ENCODE peak calls at places on chromosomes 3 and 15, in nine cellular contexts. A is A549, P is HCT116, Z is endothelial cell of umbilical vein, V is K562, U is H1, B is WTC11, I is NB4, E is SK-N-SH. Q is an unnamed sample.

GRCh38 chr3:150497956-150498355 is 48.3 kb downstream of the SERP1 start:
- DNase-seq in A (peak), I (peak), V (peak), Z (peak), P (no peak), E (no peak), B (no peak), U (no peak), Q (no peak)

GRCh38 chr3:69086133-69086722 is 1.5 kb downstream of the ARL6IP5 start:
- DNase-seq in V (peak), I (peak), P (peak), B (no peak), Z (peak), U (no peak), E (peak), A (peak), Q (peak)

GRCh38 chr3:56921573-56922571 is 120.1 kb upstream of the ARHGEF3 start:
- DNase-seq in E (no peak), U (no peak), V (no peak), Z (peak), P (no peak), A (no peak), I (no peak), B (no peak), Q (no peak)

GRCh38 chr3:86269364-86270155 is 721.4 kb downstream of the VGLL3 start:
- DNase-seq in U (no peak), V (no peak), B (no peak), E (no peak), I (no peak), A (no peak), P (no peak), Z (no peak), Q (peak)

GRCh38 chr15:91956026-91956723 is 102.7 kb downstream of the SLCO3A1 start:
- DNase-seq in U (no peak), Z (no peak), V (no peak), E (peak), A (no peak), I (no peak), P (no peak), B (no peak), Q (no peak)

GRCh38 chr3:30502051-30502741 is 104.2 kb upstream of the TGFBR2 start:
- DNase-seq in A (no peak), Z (no peak), B (no peak), P (no peak), E (no peak), V (no peak), I (no peak), U (no peak), Q (no peak)

GRCh38 chr3:124800511-124801374 is 70.5 kb downstream of the UMPS start:
- DNase-seq in E (peak), V (peak), I (no peak), U (no peak), B (no peak), A (no peak), Z (peak), P (no peak), Q (no peak)

GRCh38 chr3:43095370-43095769 is 10.5 kb downstream of the POMGNT2 start:
- DNase-seq in A (no peak), I (no peak), U (no peak), P (no peak), B (no peak), Z (no peak), E (no peak), V (no peak), Q (no peak)

GRCh38 chr15:95653361-95653805 is 677.1 kb upstream of the NR2F2 start:
- DNase-seq in E (no peak), Z (no peak), B (no peak), U (no peak), V (no peak), A (no peak), P (no peak), I (no peak), Q (no peak)

GRCh38 chr3:58564456-58565160 is 12.6 kb downstream of the FAM107A start:
- DNase-seq in I (no peak), U (no peak), V (no peak), E (no peak), B (no peak), P (no peak), Z (peak), A (no peak), Q (peak)

GRCh38 chr15:37536967-37537624 is 397.3 kb upstream of the TMCO5A start:
- DNase-seq in I (no peak), Z (no peak), U (no peak), A (no peak), V (no peak), E (no peak), P (no peak), B (no peak), Q (no peak)

GRCh38 chr3:12681586-12682371 is 17.9 kb upstream of the RAF1 start:
- DNase-seq in V (no peak), U (no peak), B (no peak), Z (no peak), A (no peak), P (no peak), I (peak), E (no peak), Q (no peak)

GRCh38 chr15:29819979-29820801 is 2.1 kb downstream of the TJP1 start:
- DNase-seq in A (no peak), U (no peak), V (no peak), Z (peak), B (no peak), P (no peak), I (no peak), E (no peak), Q (no peak)

GRCh38 chr15:47516576-47517371 is 200.5 kb upstream of the SEMA6D start:
- DNase-seq in P (no peak), B (no peak), U (no peak), V (no peak), A (no peak), E (no peak), I (no peak), Z (no peak), Q (no peak)

GRCh38 chr3:45666729-45667440 is 22.3 kb upstream of the SACM1L start:
- DNase-seq in A (no peak), U (no peak), I (no peak), B (no peak), E (peak), P (no peak), V (no peak), Z (peak), Q (no peak)

GRCh38 chr3:78988324-78988723 is 779.5 kb downstream of the ROBO1 start:
- DNase-seq in I (peak), B (no peak), E (peak), A (peak), V (no peak), P (no peak), Z (peak), U (no peak), Q (peak)

GRCh38 chr3:189954733-189955665 is 165.7 kb downstream of the P3H2 start:
- DNase-seq in P (no peak), Z (no peak), B (no peak), U (no peak), A (no peak), E (no peak), V (no peak), I (no peak), Q (no peak)

GRCh38 chr15:90439946-90440345 is 51.9 kb downstream of the IQGAP1 start:
- DNase-seq in V (no peak), I (no peak), Z (peak), A (no peak), U (no peak), P (no peak), B (no peak), E (no peak), Q (no peak)

GRCh38 chr15:69893863-69894262 is 203.9 kb downstream of the TLE3 start:
- DNase-seq in E (peak), U (no peak), A (no peak), I (peak), B (peak), V (no peak), Z (no peak), P (no peak), Q (no peak)

GRCh38 chr3:156509209-156510174 is 45.4 kb downstream of the SSR3 start:
- DNase-seq in A (peak), B (no peak), V (peak), U (no peak), E (peak), P (peak), Z (peak), I (peak), Q (peak)

GRCh38 chr3:176262071-176262470 is 935.2 kb downstream of the TBL1XR1 start:
- DNase-seq in B (no peak), A (no peak), Z (no peak), P (no peak), V (no peak), I (no peak), E (no peak), U (no peak), Q (no peak)

GRCh38 chr3:142947352-142947751 is 16.1 kb downstream of the PAQR9 start:
- DNase-seq in I (no peak), U (no peak), A (no peak), V (no peak), B (peak), Z (no peak), P (no peak), E (peak), Q (no peak)

GRCh38 chr3:108500728-108501127 is 9.7 kb downstream of the MYH15 start:
- DNase-seq in Z (no peak), V (no peak), U (no peak), I (no peak), B (no peak), E (no peak), P (no peak), A (no peak), Q (no peak)

GRCh38 chr3:126127452-126127851 is 43.5 kb upstream of the SLC41A3 start:
- DNase-seq in U (no peak), I (no peak), B (peak), V (no peak), P (no peak), A (no peak), Z (no peak), E (no peak), Q (no peak)

GRCh38 chr3:111884411-111885018 is 25.4 kb downstream of the PHLDB2 start:
- DNase-seq in Z (no peak), V (no peak), U (no peak), P (no peak), I (no peak), E (no peak), B (peak), A (no peak), Q (no peak)

GRCh38 chr3:188104050-188104449 is 49.9 kb upstream of the LPP start:
- DNase-seq in Z (no peak), E (no peak), U (no peak), B (no peak), I (no peak), P (no peak), V (no peak), A (no peak), Q (no peak)

GRCh38 chr3:100009285-100010086 is 104.8 kb downstream of the FILIP1L start:
- DNase-seq in I (no peak), U (no peak), E (no peak), V (no peak), A (no peak), P (no peak), Z (peak), B (no peak), Q (no peak)

GRCh38 chr15:77569647-77570186 is 63.0 kb downstream of the LINGO1 start:
- DNase-seq in U (no peak), I (peak), E (peak), A (no peak), P (no peak), Z (no peak), B (no peak), V (peak), Q (peak)

GRCh38 chr3:12780776-12781175 is 15.7 kb upstream of the CAND2 start:
- DNase-seq in B (no peak), E (no peak), P (no peak), V (no peak), Z (no peak), U (no peak), I (no peak), A (no peak), Q (no peak)

GRCh38 chr3:123448503-123449091 is at the start of gene ADCY5:
- DNase-seq in B (peak), V (no peak), A (no peak), U (no peak), E (peak), Z (peak), P (no peak), I (no peak), Q (no peak)

GRCh38 chr3:117719316-117719926 is 1009.8 kb downstream of the TUSC7 start:
- DNase-seq in V (peak), P (peak), I (peak), B (no peak), A (peak), E (peak), U (no peak), Z (peak), Q (peak)

GRCh38 chr15:101183226-101183925 is 68.5 kb downstream of the CHSY1 start:
- DNase-seq in U (no peak), E (no peak), P (no peak), Z (peak), B (no peak), V (no peak), I (no peak), A (no peak), Q (no peak)

GRCh38 chr3:45464336-45464809 is 76.0 kb downstream of the LARS2 start:
- DNase-seq in E (no peak), I (peak), B (peak), P (no peak), Z (peak), U (no peak), A (no peak), V (peak), Q (no peak)

GRCh38 chr15:68608206-68608843 is 29.5 kb downstream of the CORO2B start:
- DNase-seq in B (no peak), P (no peak), V (no peak), E (no peak), U (no peak), A (no peak), I (no peak), Z (peak), Q (no peak)

GRCh38 chr3:44913868-44914468 is 39.6 kb downstream of the TGM4 start:
- DNase-seq in B (peak), A (peak), P (peak), I (peak), E (peak), U (peak), Z (peak), V (peak), Q (peak)

GRCh38 chr15:31465083-31465955 is 138.7 kb downstream of the KLF13 start:
- DNase-seq in I (no peak), P (no peak), Z (no peak), V (no peak), A (no peak), U (no peak), E (no peak), B (no peak), Q (no peak)

GRCh38 chr15:73682597-73683090 is 1.5 kb upstream of the CD276 start:
- DNase-seq in P (no peak), E (no peak), V (no peak), A (no peak), U (no peak), I (no peak), B (no peak), Z (no peak), Q (no peak)

GRCh38 chr15:73683257-73683623 is 943 bp upstream of the CD276 start:
- DNase-seq in V (no peak), E (no peak), B (no peak), P (no peak), A (no peak), Z (no peak), I (no peak), U (no peak), Q (no peak)

GRCh38 chr15:73681856-73682596 is 2.2 kb upstream of the CD276 start:
- DNase-seq in Z (no peak), V (no peak), U (no peak), E (no peak), P (no peak), I (peak), A (no peak), B (no peak), Q (no peak)

GRCh38 chr15:73685561-73685960 is 1.4 kb downstream of the CD276 start:
- DNase-seq in U (no peak), V (no peak), A (no peak), E (no peak), B (no peak), Z (peak), P (no peak), I (no peak), Q (no peak)

DNA sequence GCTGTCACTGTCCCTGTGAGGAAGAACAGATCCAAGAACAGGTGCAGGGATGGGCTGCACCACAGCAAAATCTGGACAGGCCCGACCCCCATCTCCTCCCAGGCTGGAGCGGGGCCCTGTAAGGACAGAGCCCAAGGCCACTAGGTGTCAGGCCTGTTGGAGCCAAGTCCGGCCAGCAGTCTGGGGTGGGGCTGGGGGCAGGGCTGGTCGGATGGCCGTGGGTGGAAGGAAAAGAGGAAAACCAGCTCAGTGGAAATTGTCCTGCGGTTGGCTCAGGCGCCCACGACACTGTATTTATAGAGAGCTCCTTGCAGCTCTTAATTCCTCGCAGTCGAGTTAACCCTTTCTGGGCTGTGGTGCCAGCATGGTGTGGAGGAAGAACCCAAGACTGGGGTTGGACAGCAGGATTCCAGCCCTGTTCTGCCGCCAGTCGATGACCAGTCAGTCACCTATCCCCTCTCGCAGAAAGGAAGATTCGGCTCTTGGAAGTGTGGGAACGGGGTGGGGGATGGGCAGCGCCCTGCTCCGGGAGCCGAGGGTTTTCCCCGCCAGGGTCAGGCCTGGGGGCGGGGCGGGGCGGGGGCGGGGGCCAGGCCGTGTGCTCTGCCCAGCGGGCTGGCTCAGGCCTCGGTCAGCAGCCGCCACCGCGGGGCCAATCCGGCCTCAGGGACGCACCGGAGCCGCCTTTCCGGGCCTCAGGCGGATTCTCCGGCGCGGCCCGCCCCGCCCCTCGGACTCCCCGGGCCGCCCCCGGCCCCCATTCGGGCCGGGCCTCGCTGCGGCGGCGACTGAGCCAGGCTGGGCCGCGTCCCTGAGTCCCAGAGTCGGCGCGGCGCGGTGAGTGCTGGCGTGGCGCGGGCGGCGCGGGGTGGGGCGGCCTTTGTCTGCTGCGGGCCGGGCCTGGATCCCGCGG is at the start of gene CD276:
- DNase-seq in A (peak), U (no peak), I (peak), Z (peak), V (peak), E (peak), B (peak), P (peak), Q (peak)
- TF ChIP-seq MAX in A (no peak), U (peak), I (no peak), Z (no peak), V (no peak), E (no peak), B (peak), P (no peak), Q (no peak)

GRCh38 chr15:48811325-48811938 is 563 bp upstream of the CEP152 start:
- DNase-seq in U (no peak), P (no peak), A (no peak), B (no peak), V (peak), Z (no peak), I (no peak), E (no peak), Q (peak)
- TF ChIP-seq MAX in U (peak), P (peak), A (no peak), B (no peak), V (no peak), Z (no peak), I (no peak), E (no peak), Q (peak)

DNA sequence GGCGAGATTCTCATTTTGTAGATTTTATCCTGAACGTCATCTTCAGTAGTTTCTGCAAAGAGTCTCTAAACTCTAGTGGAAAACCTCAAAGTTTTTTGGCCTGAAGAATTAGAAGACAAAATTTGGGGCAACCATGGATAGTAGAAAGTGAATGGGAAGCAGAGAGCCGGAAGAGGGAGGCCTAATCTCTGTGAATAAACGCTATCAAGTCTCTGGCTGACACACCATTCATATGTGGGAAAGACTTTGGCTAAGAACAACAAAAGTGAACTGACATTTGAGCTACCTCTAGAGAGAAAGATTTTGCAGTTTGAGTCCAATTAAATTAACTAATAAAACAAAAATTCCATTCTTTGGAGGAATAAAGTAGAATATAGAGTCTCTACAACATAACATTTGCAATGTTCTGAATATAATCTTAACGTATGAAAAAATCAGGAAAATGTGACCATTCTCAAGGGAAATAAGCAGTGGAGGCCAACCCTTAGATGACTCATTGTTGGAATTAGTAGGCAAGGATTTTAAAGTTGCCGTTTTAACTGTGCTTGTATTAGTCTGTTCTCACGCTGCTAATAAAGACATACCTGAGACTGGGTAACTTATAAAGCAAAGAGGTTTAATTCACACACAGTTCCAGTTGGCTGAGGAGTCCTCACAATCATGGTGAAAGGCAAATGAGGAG is 184.6 kb downstream of the C3orf38 start:
- DNase-seq in U (no peak), E (no peak), B (no peak), V (no peak), P (no peak), A (no peak), Z (no peak), I (no peak), Q (no peak)
- TF ChIP-seq MAX in U (no peak), E (no peak), B (no peak), V (no peak), P (no peak), A (no peak), Z (no peak), I (no peak), Q (no peak)

GRCh38 chr3:152176241-152176640 is 92.5 kb upstream of the MBNL1 start:
- DNase-seq in V (no peak), I (peak), U (no peak), A (no peak), B (no peak), P (no peak), Z (no peak), E (no peak), Q (no peak)
- TF ChIP-seq MAX in V (no peak), I (no peak), U (no peak), A (no peak), B (no peak), P (no peak), Z (no peak), E (no peak), Q (no peak)

GRCh38 chr3:129613205-129613740 is 6.8 kb upstream of the PLXND1 start:
- DNase-seq in V (no peak), I (no peak), U (no peak), P (no peak), E (peak), Z (no peak), B (no peak), A (no peak), Q (no peak)
- TF ChIP-seq MAX in V (no peak), I (no peak), U (no peak), P (no peak), E (no peak), Z (no peak), B (no peak), A (no peak), Q (no peak)

DNA sequence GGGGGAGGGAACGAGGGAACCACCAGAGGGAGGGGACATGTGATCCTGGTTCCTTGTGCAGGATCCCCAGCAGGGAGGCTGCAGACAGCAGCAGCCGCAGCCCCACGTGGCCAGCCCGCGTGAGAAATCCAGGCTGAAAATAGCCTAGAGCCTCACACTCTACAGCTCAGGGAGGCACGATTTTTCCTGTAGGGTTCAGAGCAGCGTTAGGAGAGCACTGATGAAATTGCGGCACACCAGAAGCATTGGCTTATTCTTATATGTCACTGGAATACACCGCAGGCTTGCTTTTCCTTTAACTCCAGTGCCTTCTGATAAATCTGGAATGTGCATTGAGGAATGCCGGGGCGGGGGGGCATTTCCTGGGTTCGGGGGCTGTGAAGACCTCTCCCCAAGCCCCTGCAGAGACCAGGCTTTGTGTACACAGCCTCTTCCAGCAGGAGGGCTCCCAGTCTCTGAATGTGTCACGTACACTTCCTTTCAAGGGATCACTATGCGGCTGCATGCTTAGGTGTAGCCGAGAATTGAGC is 193.0 kb downstream of the ATP10A start:
- DNase-seq in V (no peak), B (peak), Z (no peak), A (no peak), I (no peak), U (peak), E (peak), P (no peak), Q (no peak)
- TF ChIP-seq MAX in V (no peak), B (peak), Z (no peak), A (no peak), I (no peak), U (peak), E (no peak), P (no peak), Q (no peak)

Q was measured in HepG2.